ENCODE peak calls at places on chromosomes 6 and 20, in six cellular contexts. One of them, this sample, is unnamed.

GRCh38 chr6:45713981-45714685 is 301.5 kb downstream of the CLIC5 start:
- DNase-seq in HepG2: no peak
- DNase-seq in K562: no peak
- DNase-seq in GM12878: no peak
- DNase-seq in GM12891: no peak
- DNase-seq in H1: no peak
- DNase-seq in this sample: no peak

GRCh38 chr6:129672883-129673631 is 36.9 kb downstream of the ARHGAP18 start:
- DNase-seq in HepG2: peak; percentile 55
- DNase-seq in H1: no peak
- DNase-seq in K562: no peak
- DNase-seq in GM12878: peak; percentile 60
- DNase-seq in GM12891: no peak
- DNase-seq in this sample: no peak

GRCh38 chr6:159760602-159761057 is 1.2 kb upstream of the ACAT2 start:
- DNase-seq in HepG2: peak; percentile 24
- DNase-seq in GM12891: no peak
- DNase-seq in H1: peak; percentile 63
- DNase-seq in GM12878: no peak
- DNase-seq in K562: peak; percentile 9
- DNase-seq in this sample: no peak

GRCh38 chr6:87791029-87791428 is 89.0 kb upstream of the AKIRIN2 start:
- DNase-seq in GM12891: no peak
- DNase-seq in GM12878: no peak
- DNase-seq in K562: no peak
- DNase-seq in HepG2: no peak
- DNase-seq in H1: no peak
- DNase-seq in this sample: no peak

GRCh38 chr6:40427196-40427595 is 160.0 kb downstream of the LRFN2 start:
- DNase-seq in GM12878: no peak
- DNase-seq in H1: no peak
- DNase-seq in HepG2: no peak
- DNase-seq in GM12891: no peak
- DNase-seq in K562: no peak
- DNase-seq in this sample: no peak

GRCh38 chr6:72798196-72798595 is 176.3 kb downstream of the KCNQ5 start:
- DNase-seq in HepG2: no peak
- DNase-seq in GM12891: no peak
- DNase-seq in K562: no peak
- DNase-seq in GM12878: no peak
- DNase-seq in H1: no peak
- DNase-seq in this sample: no peak

GRCh38 chr6:3612341-3613041 is 139.0 kb downstream of the PXDC1 start:
- DNase-seq in K562: no peak
- DNase-seq in GM12878: no peak
- DNase-seq in HepG2: peak; percentile 27
- DNase-seq in H1: no peak
- DNase-seq in GM12891: no peak
- DNase-seq in this sample: no peak

GRCh38 chr20:20276806-20277530 is 90.9 kb upstream of the INSM1 start:
- DNase-seq in HepG2: no peak
- DNase-seq in K562: no peak
- DNase-seq in GM12878: no peak
- DNase-seq in H1: no peak
- DNase-seq in GM12891: no peak
- DNase-seq in this sample: no peak

GRCh38 chr20:14963262-14963663 is 625.9 kb upstream of the FLRT3 start:
- DNase-seq in GM12891: no peak
- DNase-seq in GM12878: no peak
- DNase-seq in K562: no peak
- DNase-seq in H1: no peak
- DNase-seq in HepG2: peak; percentile 35
- DNase-seq in this sample: no peak

GRCh38 chr6:30258204-30258603 is 45.0 kb upstream of the TRIM26 start:
- DNase-seq in GM12878: no peak
- DNase-seq in HepG2: no peak
- DNase-seq in K562: no peak
- DNase-seq in H1: no peak
- DNase-seq in GM12891: no peak
- DNase-seq in this sample: no peak

GRCh38 chr6:155154158-155154830 is 109.5 kb upstream of the CLDN20 start:
- DNase-seq in HepG2: peak; percentile 30
- DNase-seq in H1: no peak
- DNase-seq in GM12891: no peak
- DNase-seq in K562: peak; percentile 71
- DNase-seq in GM12878: no peak
- DNase-seq in this sample: no peak
- TF ChIP-seq POLR2AphosphoS5 in HepG2: no peak
- TF ChIP-seq POLR2AphosphoS5 in H1: no peak
- TF ChIP-seq POLR2AphosphoS5 in GM12891: no peak
- TF ChIP-seq POLR2AphosphoS5 in K562: peak; percentile 23
- TF ChIP-seq POLR2AphosphoS5 in GM12878: no peak
- TF ChIP-seq POLR2AphosphoS5 in this sample: no peak

DNA sequence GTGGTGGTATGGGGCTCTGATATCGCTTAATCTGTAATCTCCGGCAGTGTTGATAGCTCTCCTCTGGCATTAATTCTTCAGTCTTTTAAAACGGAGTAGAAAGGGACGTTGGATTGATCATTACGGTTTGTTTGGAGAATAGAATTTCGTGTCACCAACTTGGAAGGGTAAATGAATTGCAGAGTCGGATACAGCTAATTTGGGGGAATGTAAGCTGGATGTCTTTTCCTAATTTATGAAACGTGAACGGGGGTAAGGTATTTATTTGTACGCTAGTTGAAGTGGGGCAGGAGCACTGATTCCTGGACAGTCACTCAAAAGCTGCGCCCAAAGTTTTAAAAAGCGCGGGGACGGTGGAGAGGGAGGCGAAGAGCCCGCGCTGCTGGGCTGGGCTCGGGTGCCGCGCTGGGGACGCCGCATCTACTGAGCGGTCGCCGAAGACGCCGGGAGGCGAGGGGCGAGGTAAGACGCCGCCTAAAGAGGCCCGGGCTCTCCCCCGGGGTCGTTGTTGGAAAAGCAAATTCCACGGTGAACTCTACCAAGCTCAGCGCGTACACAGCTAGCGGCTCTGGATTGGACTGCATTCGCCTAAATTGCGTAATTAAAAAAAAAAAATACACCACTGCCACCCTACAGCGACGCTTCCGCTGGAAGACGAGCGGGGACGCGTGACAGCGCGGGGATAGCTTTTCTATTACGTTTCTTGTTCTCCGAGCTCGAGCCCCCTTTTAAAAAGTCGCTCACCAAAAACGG is 92.2 kb upstream of the PRDM1 start:
- DNase-seq in K562: no peak
- DNase-seq in HepG2: no peak
- DNase-seq in GM12878: no peak
- DNase-seq in GM12891: no peak
- DNase-seq in H1: no peak
- DNase-seq in this sample: no peak
- TF ChIP-seq POLR2A in K562: no peak
- TF ChIP-seq POLR2A in HepG2: no peak
- TF ChIP-seq POLR2A in GM12878: no peak
- TF ChIP-seq POLR2A in GM12891: no peak
- TF ChIP-seq POLR2A in H1: no peak
- TF ChIP-seq POLR2A in this sample: no peak

GRCh38 chr20:4063631-4064030 is 48.3 kb upstream of the RNF24 start:
- DNase-seq in GM12878: no peak
- DNase-seq in K562: no peak
- DNase-seq in H1: no peak
- DNase-seq in GM12891: no peak
- DNase-seq in HepG2: no peak
- DNase-seq in this sample: no peak

GRCh38 chr20:4065405-4065841 is 50.1 kb upstream of the RNF24 start:
- DNase-seq in K562: no peak
- DNase-seq in GM12891: no peak
- DNase-seq in H1: no peak
- DNase-seq in GM12878: no peak
- DNase-seq in HepG2: no peak
- DNase-seq in this sample: no peak

GRCh38 chr20:4066551-4066950 is 51.2 kb upstream of the RNF24 start:
- DNase-seq in GM12891: no peak
- DNase-seq in GM12878: no peak
- DNase-seq in HepG2: no peak
- DNase-seq in H1: no peak
- DNase-seq in K562: no peak
- DNase-seq in this sample: no peak

GRCh38 chr20:4062721-4063606 is 47.6 kb upstream of the RNF24 start:
- DNase-seq in H1: no peak
- DNase-seq in HepG2: peak; percentile 29
- DNase-seq in K562: no peak
- DNase-seq in GM12878: no peak
- DNase-seq in GM12891: no peak
- DNase-seq in this sample: no peak

GRCh38 chr20:4064118-4064962 is 49.0 kb upstream of the RNF24 start:
- DNase-seq in H1: no peak
- DNase-seq in GM12878: no peak
- DNase-seq in GM12891: no peak
- DNase-seq in HepG2: no peak
- DNase-seq in K562: peak; percentile 70
- DNase-seq in this sample: no peak
- TF ChIP-seq TAF1 in H1: no peak
- TF ChIP-seq TAF1 in GM12878: no peak
- TF ChIP-seq TAF1 in GM12891: no peak
- TF ChIP-seq TAF1 in HepG2: no peak
- TF ChIP-seq TAF1 in K562: no peak
- TF ChIP-seq TAF1 in this sample: no peak

GRCh38 chr6:108945686-108946158 is 97.5 kb downstream of the ARMC2 start:
- DNase-seq in H1: no peak
- DNase-seq in GM12878: no peak
- DNase-seq in K562: no peak
- DNase-seq in GM12891: no peak
- DNase-seq in HepG2: no peak
- DNase-seq in this sample: no peak

GRCh38 chr6:108944707-108945685 is 96.8 kb downstream of the ARMC2 start:
- DNase-seq in GM12878: no peak
- DNase-seq in K562: no peak
- DNase-seq in HepG2: no peak
- DNase-seq in GM12891: no peak
- DNase-seq in H1: no peak
- DNase-seq in this sample: no peak

GRCh38 chr6:108948252-108948651 is 100.0 kb downstream of the ARMC2 start:
- DNase-seq in GM12891: no peak
- DNase-seq in H1: no peak
- DNase-seq in K562: no peak
- DNase-seq in HepG2: no peak
- DNase-seq in GM12878: no peak
- DNase-seq in this sample: no peak

GRCh38 chr6:108946695-108947094 is 98.5 kb downstream of the ARMC2 start:
- DNase-seq in H1: no peak
- DNase-seq in HepG2: no peak
- DNase-seq in GM12878: no peak
- DNase-seq in K562: no peak
- DNase-seq in GM12891: no peak
- DNase-seq in this sample: no peak

DNA sequence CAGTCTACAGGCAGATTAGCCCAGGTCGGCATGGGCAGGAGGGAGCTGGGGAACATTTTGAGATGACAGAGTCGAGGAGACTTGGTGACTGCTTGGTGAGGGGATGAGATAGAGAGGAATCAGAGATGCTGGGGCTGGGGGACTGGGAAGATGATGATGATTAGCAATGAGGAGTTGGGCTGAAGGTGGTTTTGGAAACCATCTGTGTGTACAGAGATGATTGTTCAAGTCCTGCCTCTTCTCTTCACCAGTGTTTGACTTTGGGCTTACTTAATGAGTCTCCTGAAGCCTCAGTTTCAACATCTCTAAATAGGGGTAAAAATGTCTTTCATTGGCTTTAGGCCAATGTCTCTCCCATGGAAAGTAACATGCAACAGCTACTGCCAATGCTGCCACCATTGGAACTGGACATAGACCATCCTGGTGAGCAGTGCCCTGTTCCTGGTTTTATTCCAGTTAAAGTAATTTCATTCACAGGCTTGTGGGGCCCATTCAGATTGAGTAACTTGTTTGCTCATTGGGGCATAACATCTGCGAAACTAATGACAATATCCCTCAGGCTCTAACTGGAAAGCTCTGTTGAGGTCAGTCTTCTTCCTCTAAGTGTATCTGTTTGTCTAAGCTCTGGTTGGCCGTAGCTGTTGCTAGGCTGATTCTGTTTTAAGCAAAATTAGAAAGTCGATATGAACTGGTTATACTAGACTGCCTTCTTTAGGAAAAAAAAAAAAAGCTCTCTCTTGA is 99.1 kb downstream of the ARMC2 start:
- DNase-seq in H1: no peak
- DNase-seq in K562: no peak
- DNase-seq in HepG2: no peak
- DNase-seq in GM12891: no peak
- DNase-seq in GM12878: no peak
- DNase-seq in this sample: no peak
- TF ChIP-seq POLR2AphosphoS5 in H1: no peak
- TF ChIP-seq POLR2AphosphoS5 in K562: no peak
- TF ChIP-seq POLR2AphosphoS5 in HepG2: no peak
- TF ChIP-seq POLR2AphosphoS5 in GM12891: no peak
- TF ChIP-seq POLR2AphosphoS5 in GM12878: no peak
- TF ChIP-seq POLR2AphosphoS5 in this sample: no peak

GRCh38 chr6:32853541-32854375 is at the start of the genes PSMB9 and TAP1:
- DNase-seq in H1: peak; percentile 80
- DNase-seq in HepG2: peak; percentile 88
- DNase-seq in K562: peak; percentile 96
- DNase-seq in GM12891: peak; percentile 89
- DNase-seq in GM12878: peak; percentile 89
- DNase-seq in this sample: peak; percentile 92
- TF ChIP-seq POLR2A in H1: peak; percentile 42
- TF ChIP-seq POLR2A in HepG2: peak; percentile 61
- TF ChIP-seq POLR2A in K562: no peak
- TF ChIP-seq POLR2A in GM12891: peak; percentile 83
- TF ChIP-seq POLR2A in GM12878: peak; percentile 83
- TF ChIP-seq POLR2A in this sample: peak; percentile 82

GRCh38 chr6:157976345-157977175 is 5.1 kb upstream of the SYNJ2 start:
- DNase-seq in HepG2: peak; percentile 41
- DNase-seq in K562: no peak
- DNase-seq in GM12891: no peak
- DNase-seq in H1: no peak
- DNase-seq in GM12878: no peak
- DNase-seq in this sample: no peak
- TF ChIP-seq TAF1 in HepG2: no peak
- TF ChIP-seq TAF1 in K562: no peak
- TF ChIP-seq TAF1 in GM12891: no peak
- TF ChIP-seq TAF1 in H1: no peak
- TF ChIP-seq TAF1 in GM12878: no peak
- TF ChIP-seq TAF1 in this sample: no peak

DNA sequence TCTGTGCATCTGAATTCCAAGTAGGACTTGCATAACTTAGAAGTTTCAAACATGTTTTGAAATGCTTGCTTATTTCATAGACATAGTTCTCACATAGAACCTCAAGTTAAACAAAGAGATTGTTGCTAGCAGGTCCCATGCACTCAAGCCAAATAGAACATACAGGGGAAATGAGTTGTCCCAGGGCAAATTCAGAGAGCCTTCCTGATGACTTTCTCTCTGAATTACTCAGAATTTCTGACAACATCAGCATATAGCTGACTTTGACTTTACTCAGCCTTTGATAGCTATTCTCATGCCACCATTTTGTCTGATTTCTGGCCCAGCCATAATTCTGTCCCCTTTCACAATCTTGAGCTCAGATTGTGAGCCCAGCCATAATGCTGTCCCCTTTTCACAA is 333.2 kb upstream of the PLCB4 start:
- DNase-seq in K562: no peak
- DNase-seq in GM12878: no peak
- DNase-seq in GM12891: no peak
- DNase-seq in HepG2: no peak
- DNase-seq in H1: no peak
- DNase-seq in this sample: no peak
- TF ChIP-seq POLR2AphosphoS5 in K562: no peak
- TF ChIP-seq POLR2AphosphoS5 in GM12878: no peak
- TF ChIP-seq POLR2AphosphoS5 in GM12891: no peak
- TF ChIP-seq POLR2AphosphoS5 in HepG2: no peak
- TF ChIP-seq POLR2AphosphoS5 in H1: no peak
- TF ChIP-seq POLR2AphosphoS5 in this sample: no peak